ENCODE peak calls at places on chromosomes 13 and 19, in seven cellular contexts. One of them, this sample, is unnamed.

GRCh38 chr13:113862766-113863510 is 938 bp downstream of the GAS6 start:
- DNase-seq in H9: peak; percentile 60
- DNase-seq in trophoblast cell: peak; percentile 57
- DNase-seq in mesenchymal stem cell: peak; percentile 43
- DNase-seq in IMR-90: no peak
- DNase-seq in mesendoderm: peak; percentile 63
- DNase-seq in H1: peak; percentile 72
- DNase-seq in this sample: no peak

GRCh38 chr19:47545061-47545948 is 27.6 kb downstream of the ZNF541 start:
- DNase-seq in mesenchymal stem cell: no peak
- DNase-seq in H9: peak; percentile 56
- DNase-seq in trophoblast cell: no peak
- DNase-seq in H1: no peak
- DNase-seq in IMR-90: no peak
- DNase-seq in mesendoderm: no peak
- DNase-seq in this sample: no peak

GRCh38 chr13:20127263-20127562 is 33.6 kb downstream of the GJA3 start:
- DNase-seq in mesendoderm: peak; percentile 49
- DNase-seq in H1: no peak
- DNase-seq in mesenchymal stem cell: no peak
- DNase-seq in trophoblast cell: no peak
- DNase-seq in H9: no peak
- DNase-seq in IMR-90: no peak
- DNase-seq in this sample: no peak

GRCh38 chr19:57050863-57051262 is 68.9 kb upstream of the USP29 start:
- DNase-seq in H1: no peak
- DNase-seq in H9: no peak
- DNase-seq in mesendoderm: no peak
- DNase-seq in mesenchymal stem cell: no peak
- DNase-seq in trophoblast cell: no peak
- DNase-seq in IMR-90: no peak
- DNase-seq in this sample: no peak

GRCh38 chr19:19562665-19563347 is 24.7 kb downstream of the CILP2 start:
- DNase-seq in mesenchymal stem cell: no peak
- DNase-seq in mesendoderm: peak; percentile 30
- DNase-seq in trophoblast cell: no peak
- DNase-seq in H1: peak; percentile 53
- DNase-seq in H9: no peak
- DNase-seq in IMR-90: no peak
- DNase-seq in this sample: no peak

GRCh38 chr19:29417048-29417447 is 108.7 kb upstream of the VSTM2B start:
- DNase-seq in H1: no peak
- DNase-seq in IMR-90: no peak
- DNase-seq in H9: no peak
- DNase-seq in trophoblast cell: no peak
- DNase-seq in mesenchymal stem cell: no peak
- DNase-seq in mesendoderm: no peak
- DNase-seq in this sample: no peak

GRCh38 chr19:11337080-11337479 is 2.4 kb downstream of the RAB3D start:
- DNase-seq in mesendoderm: no peak
- DNase-seq in IMR-90: no peak
- DNase-seq in H1: no peak
- DNase-seq in trophoblast cell: no peak
- DNase-seq in mesenchymal stem cell: no peak
- DNase-seq in H9: no peak
- DNase-seq in this sample: no peak

GRCh38 chr13:51225034-51225433 is 2.8 kb downstream of the FAM124A start:
- DNase-seq in trophoblast cell: no peak
- DNase-seq in mesendoderm: no peak
- DNase-seq in H9: no peak
- DNase-seq in H1: no peak
- DNase-seq in IMR-90: no peak
- DNase-seq in mesenchymal stem cell: no peak
- DNase-seq in this sample: no peak

GRCh38 chr19:50431343-50432220 is 1.1 kb upstream of the MYBPC2 start:
- DNase-seq in mesendoderm: peak; percentile 89
- DNase-seq in H9: peak; percentile 90
- DNase-seq in mesenchymal stem cell: peak; percentile 79
- DNase-seq in trophoblast cell: peak; percentile 87
- DNase-seq in IMR-90: peak; percentile 57
- DNase-seq in H1: peak; percentile 99
- DNase-seq in this sample: peak; percentile 90

GRCh38 chr13:21134475-21134874 is 41.9 kb downstream of the SKA3 start:
- DNase-seq in H1: no peak
- DNase-seq in IMR-90: no peak
- DNase-seq in trophoblast cell: no peak
- DNase-seq in H9: no peak
- DNase-seq in mesenchymal stem cell: no peak
- DNase-seq in mesendoderm: no peak
- DNase-seq in this sample: no peak

GRCh38 chr19:42295831-42296525 is 6.0 kb upstream of the PRR19 start:
- DNase-seq in mesenchymal stem cell: peak; percentile 66
- DNase-seq in H9: peak; percentile 91
- DNase-seq in H1: peak; percentile 100
- DNase-seq in IMR-90: peak; percentile 41
- DNase-seq in mesendoderm: peak; percentile 83
- DNase-seq in trophoblast cell: peak; percentile 90
- DNase-seq in this sample: peak; percentile 65

GRCh38 chr19:16419671-16420394 is 51.9 kb downstream of the EPS15L1 start:
- DNase-seq in IMR-90: no peak
- DNase-seq in mesenchymal stem cell: peak; percentile 65
- DNase-seq in H9: peak; percentile 80
- DNase-seq in H1: no peak
- DNase-seq in trophoblast cell: no peak
- DNase-seq in mesendoderm: peak; percentile 61
- DNase-seq in this sample: no peak

GRCh38 chr13:110610955-110611595 is 4.3 kb upstream of the NAXD start:
- DNase-seq in H9: no peak
- DNase-seq in trophoblast cell: peak; percentile 65
- DNase-seq in mesendoderm: no peak
- DNase-seq in IMR-90: peak; percentile 21
- DNase-seq in mesenchymal stem cell: no peak
- DNase-seq in H1: no peak
- DNase-seq in this sample: no peak

GRCh38 chr13:31699650-31700049 is 39.7 kb upstream of the RXFP2 start:
- DNase-seq in H1: no peak
- DNase-seq in mesendoderm: peak; percentile 67
- DNase-seq in H9: peak; percentile 33
- DNase-seq in trophoblast cell: no peak
- DNase-seq in mesenchymal stem cell: no peak
- DNase-seq in IMR-90: no peak
- DNase-seq in this sample: peak; percentile 23

GRCh38 chr13:113562085-113562749 is 22.3 kb upstream of the TFDP1 start:
- DNase-seq in mesenchymal stem cell: peak; percentile 76
- DNase-seq in H9: peak; percentile 87
- DNase-seq in mesendoderm: peak; percentile 86
- DNase-seq in H1: peak; percentile 90
- DNase-seq in trophoblast cell: peak; percentile 67
- DNase-seq in IMR-90: peak; percentile 76
- DNase-seq in this sample: peak; percentile 65

GRCh38 chr13:22369840-22370239 is 699.0 kb downstream of the FGF9 start:
- DNase-seq in trophoblast cell: no peak
- DNase-seq in IMR-90: no peak
- DNase-seq in mesendoderm: peak; percentile 10
- DNase-seq in H1: no peak
- DNase-seq in mesenchymal stem cell: no peak
- DNase-seq in H9: peak; percentile 63
- DNase-seq in this sample: no peak

GRCh38 chr19:17248011-17248776 is 2.5 kb upstream of the NR2F6 start:
- DNase-seq in mesendoderm: peak; percentile 79
- DNase-seq in H9: peak; percentile 90
- DNase-seq in trophoblast cell: peak; percentile 55
- DNase-seq in IMR-90: no peak
- DNase-seq in H1: peak; percentile 79
- DNase-seq in mesenchymal stem cell: peak; percentile 32
- DNase-seq in this sample: no peak

GRCh38 chr19:38852231-38853044 is 2.7 kb upstream of the HNRNPL start:
- DNase-seq in mesendoderm: peak; percentile 72
- DNase-seq in trophoblast cell: peak; percentile 59
- DNase-seq in IMR-90: peak; percentile 79
- DNase-seq in H1: peak; percentile 70
- DNase-seq in H9: peak; percentile 54
- DNase-seq in mesenchymal stem cell: peak; percentile 80
- DNase-seq in this sample: no peak

GRCh38 chr13:111559612-111560423 is 239.4 kb downstream of the TEX29 start:
- DNase-seq in trophoblast cell: no peak
- DNase-seq in H9: no peak
- DNase-seq in mesendoderm: no peak
- DNase-seq in IMR-90: no peak
- DNase-seq in H1: no peak
- DNase-seq in mesenchymal stem cell: no peak
- DNase-seq in this sample: no peak

GRCh38 chr19:18265611-18265981 is 8.7 kb downstream of the IQCN start:
- DNase-seq in mesendoderm: no peak
- DNase-seq in H1: no peak
- DNase-seq in mesenchymal stem cell: no peak
- DNase-seq in IMR-90: no peak
- DNase-seq in H9: no peak
- DNase-seq in trophoblast cell: no peak
- DNase-seq in this sample: no peak

GRCh38 chr19:18264428-18264827 is 9.8 kb downstream of the IQCN start:
- DNase-seq in IMR-90: no peak
- DNase-seq in trophoblast cell: no peak
- DNase-seq in mesenchymal stem cell: no peak
- DNase-seq in H9: no peak
- DNase-seq in mesendoderm: no peak
- DNase-seq in H1: no peak
- DNase-seq in this sample: no peak

GRCh38 chr19:18264956-18265610 is 9.2 kb downstream of the IQCN start:
- DNase-seq in mesendoderm: no peak
- DNase-seq in H9: no peak
- DNase-seq in mesenchymal stem cell: no peak
- DNase-seq in trophoblast cell: no peak
- DNase-seq in H1: no peak
- DNase-seq in IMR-90: no peak
- DNase-seq in this sample: no peak

GRCh38 chr19:18269336-18269735 is 4.9 kb downstream of the IQCN start:
- DNase-seq in mesenchymal stem cell: no peak
- DNase-seq in H9: no peak
- DNase-seq in mesendoderm: no peak
- DNase-seq in H1: no peak
- DNase-seq in IMR-90: no peak
- DNase-seq in trophoblast cell: no peak
- DNase-seq in this sample: no peak

DNA sequence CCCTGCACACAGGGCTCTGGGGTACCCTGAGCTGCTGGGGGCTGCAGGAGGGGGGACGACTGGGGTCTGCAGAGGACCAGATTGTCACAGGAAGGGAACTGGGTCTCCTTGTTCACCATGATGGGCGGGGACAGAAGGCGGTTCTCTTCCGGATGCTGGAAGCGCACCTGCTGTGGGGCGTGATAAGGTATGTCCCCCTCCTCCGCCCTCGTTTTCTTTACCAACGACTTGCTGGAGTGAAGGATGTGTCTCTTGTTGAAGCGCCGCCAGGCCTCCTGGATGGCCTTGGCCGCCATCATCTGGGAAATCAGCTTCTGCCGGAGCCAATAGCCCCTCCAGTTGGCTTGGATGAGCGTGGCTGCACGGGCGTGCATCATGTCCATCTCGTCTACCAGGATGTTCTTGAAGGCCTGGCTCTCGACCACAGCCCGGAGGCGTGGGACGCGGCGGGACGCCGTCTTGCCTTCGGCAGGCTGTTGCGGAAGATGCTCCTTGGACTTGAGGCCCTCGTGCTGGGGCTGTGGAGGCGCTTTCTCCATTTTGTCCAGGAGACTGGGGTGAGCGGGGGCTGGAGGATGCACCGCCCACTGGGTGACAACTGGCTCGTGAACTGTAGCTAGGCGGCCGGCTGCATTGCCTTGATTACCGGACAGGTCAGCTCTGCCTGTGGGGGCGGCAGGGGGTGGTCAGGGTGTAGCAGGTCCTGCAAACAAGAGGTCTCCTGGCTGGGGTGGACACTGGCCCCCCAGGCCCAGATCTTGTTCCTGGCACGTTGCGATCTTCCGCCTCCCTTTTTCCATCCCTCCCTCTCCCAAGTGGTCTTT is 7.2 kb downstream of the IQCN start:
- DNase-seq in IMR-90: no peak
- DNase-seq in mesendoderm: no peak
- DNase-seq in H9: no peak
- DNase-seq in trophoblast cell: no peak
- DNase-seq in H1: no peak
- DNase-seq in mesenchymal stem cell: peak; percentile 40
- DNase-seq in this sample: no peak
- H3K4ac ChIP-seq in IMR-90: no peak overlapping the region
- H3K4ac ChIP-seq in mesendoderm: no peak overlapping the region
- H3K4ac ChIP-seq in H9: no peak overlapping the region
- H3K4ac ChIP-seq in trophoblast cell: no peak overlapping the region
- H3K4ac ChIP-seq in H1: no peak overlapping the region
- H3K4ac ChIP-seq in mesenchymal stem cell: no peak overlapping the region
- H3K4ac ChIP-seq in this sample: no peak overlapping the region

DNA sequence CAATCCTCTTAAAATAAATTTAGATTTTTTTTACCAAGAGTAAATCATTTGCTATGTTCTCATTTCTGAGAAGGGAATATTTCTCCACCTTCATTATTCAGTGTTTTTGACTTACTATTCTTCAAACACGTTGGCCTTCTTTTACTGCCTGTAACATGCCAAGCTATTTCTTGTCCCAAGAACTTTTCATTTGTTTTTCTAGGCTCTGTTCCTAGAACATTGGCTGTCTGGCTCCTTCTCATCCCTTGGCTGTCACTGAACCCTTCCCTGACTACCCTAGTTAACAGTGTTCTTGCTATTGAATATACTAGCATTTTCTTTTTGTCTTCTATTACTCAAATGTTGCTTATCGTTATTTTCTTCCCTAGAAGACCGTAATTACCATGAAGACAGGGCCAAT is 248.1 kb downstream of the ITGBL1 start:
- DNase-seq in trophoblast cell: no peak
- DNase-seq in IMR-90: no peak
- DNase-seq in mesenchymal stem cell: no peak
- DNase-seq in H9: no peak
- DNase-seq in mesendoderm: no peak
- DNase-seq in H1: no peak
- DNase-seq in this sample: no peak
- H2AK5ac ChIP-seq in trophoblast cell: no peak overlapping the region
- H2AK5ac ChIP-seq in IMR-90: no peak overlapping the region
- H2AK5ac ChIP-seq in mesenchymal stem cell: no peak overlapping the region
- H2AK5ac ChIP-seq in H9: no peak overlapping the region
- H2AK5ac ChIP-seq in mesendoderm: no peak overlapping the region
- H2AK5ac ChIP-seq in H1: no peak overlapping the region
- H2AK5ac ChIP-seq in this sample: no peak overlapping the region

DNA sequence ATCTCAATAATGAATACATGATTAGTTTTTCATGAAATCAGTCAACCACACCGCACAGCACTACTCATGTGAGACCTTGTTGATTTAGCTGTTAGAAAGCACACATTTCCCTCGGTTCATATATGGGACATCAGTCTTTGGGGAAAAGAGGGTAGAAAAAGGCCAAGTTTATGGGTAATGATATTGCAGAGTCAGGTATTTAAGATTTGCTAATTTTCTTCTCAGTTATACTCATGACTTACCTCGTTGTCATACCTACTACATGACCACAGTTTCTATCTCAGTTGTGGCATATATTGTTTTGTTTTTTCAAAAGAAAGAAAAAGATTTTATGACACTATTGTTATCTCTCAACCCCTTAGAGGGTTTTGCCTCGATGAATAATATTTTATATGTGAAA is 165.6 kb downstream of the POU4F1 start:
- DNase-seq in mesenchymal stem cell: no peak
- DNase-seq in IMR-90: no peak
- DNase-seq in H1: no peak
- DNase-seq in trophoblast cell: no peak
- DNase-seq in mesendoderm: no peak
- DNase-seq in H9: no peak
- DNase-seq in this sample: no peak
- H4K8ac ChIP-seq in mesenchymal stem cell: no peak overlapping the region
- H4K8ac ChIP-seq in IMR-90: no peak overlapping the region
- H4K8ac ChIP-seq in H1: no peak overlapping the region
- H4K8ac ChIP-seq in trophoblast cell: no peak overlapping the region
- H4K8ac ChIP-seq in mesendoderm: no peak overlapping the region
- H4K8ac ChIP-seq in H9: no peak overlapping the region
- H4K8ac ChIP-seq in this sample: no peak overlapping the region

GRCh38 chr13:100854091-100854490 is 179.5 kb upstream of the TMTC4 start:
- DNase-seq in H9: peak; percentile 54
- DNase-seq in H1: no peak
- DNase-seq in mesenchymal stem cell: no peak
- DNase-seq in trophoblast cell: no peak
- DNase-seq in IMR-90: no peak
- DNase-seq in mesendoderm: peak; percentile 85
- DNase-seq in this sample: no peak
- H3K4ac ChIP-seq in H9: no peak overlapping the region
- H3K4ac ChIP-seq in H1: no peak overlapping the region
- H3K4ac ChIP-seq in mesenchymal stem cell: no peak overlapping the region
- H3K4ac ChIP-seq in trophoblast cell: no peak overlapping the region
- H3K4ac ChIP-seq in IMR-90: no peak overlapping the region
- H3K4ac ChIP-seq in mesendoderm: no peak overlapping the region
- H3K4ac ChIP-seq in this sample: no peak overlapping the region